ENCODE peak calls at places on chromosomes 3 and 15, in eight cellular contexts. Q is NCI-H2171, A is brain pericyte, B is pulmonary artery endothelial cell, M is left ventricle myocardium inferior, L is fibroblast of mammary gland, U is ureter, H is A549. S is an unnamed sample.

GRCh38 chr3:24215518-24215917 is 270.4 kb downstream of the NR1D2 start:
- DNase-seq in Q (no peak), A (no peak), B (no peak), M (no peak), L (no peak), U (no peak), H (no peak), S (no peak)

GRCh38 chr3:12885585-12885934 is 44.2 kb upstream of the RPL32 start:
- DNase-seq in Q (no peak), A (no peak), B (no peak), M (no peak), L (no peak), U (no peak), H (no peak), S (no peak)

GRCh38 chr15:95017950-95018349 is 786.6 kb downstream of the MCTP2 start:
- DNase-seq in Q (no peak), A (no peak), B (peak; percentile 81), M (peak; percentile 52), L (no peak), U (no peak), H (no peak), S (no peak)

GRCh38 chr15:87871130-87871737 is 385.3 kb downstream of the NTRK3 start:
- DNase-seq in Q (no peak), A (no peak), B (no peak), M (no peak), L (peak; percentile 31), U (no peak), H (no peak), S (no peak)

GRCh38 chr3:36579746-36580145 is 184.6 kb downstream of the DCLK3 start:
- DNase-seq in Q (no peak), A (no peak), B (no peak), M (no peak), L (peak; percentile 49), U (no peak), H (no peak), S (no peak)

GRCh38 chr3:155791190-155791589 is 14.9 kb downstream of the C3orf33 start:
- DNase-seq in Q (no peak), A (no peak), B (no peak), M (no peak), L (peak; percentile 48), U (no peak), H (peak; percentile 49), S (no peak)

GRCh38 chr3:193831495-193832455 is 238.8 kb downstream of the OPA1 start:
- DNase-seq in Q (no peak), A (no peak), B (no peak), M (no peak), L (no peak), U (peak; percentile 83), H (no peak), S (no peak)

GRCh38 chr3:69774029-69774428 is 34.8 kb downstream of the MITF start:
- DNase-seq in Q (no peak), A (no peak), B (no peak), M (peak; percentile 61), L (no peak), U (no peak), H (no peak), S (no peak)

GRCh38 chr3:141366285-141367037 is 1.8 kb upstream of the ZBTB38 start:
- DNase-seq in Q (no peak), A (no peak), B (no peak), M (peak; percentile 34), L (peak; percentile 98), U (no peak), H (peak; percentile 89), S (peak; percentile 32)

GRCh38 chr15:35023794-35024193 is 35.7 kb upstream of the ZNF770 start:
- DNase-seq in Q (no peak), A (no peak), B (no peak), M (no peak), L (peak; percentile 6), U (no peak), H (no peak), S (no peak)

GRCh38 chr3:22960326-22960984 is 242.7 kb upstream of the UBE2E2 start:
- DNase-seq in Q (peak; percentile 8), A (no peak), B (no peak), M (no peak), L (peak; percentile 53), U (peak; percentile 55), H (peak; percentile 49), S (no peak)

GRCh38 chr15:52234596-52235541 is 43.7 kb upstream of the GNB5 start:
- DNase-seq in Q (no peak), A (no peak), B (no peak), M (no peak), L (no peak), U (no peak), H (no peak), S (no peak)

GRCh38 chr3:15465876-15466585 is 38.6 kb downstream of the EAF1 start:
- DNase-seq in Q (no peak), A (no peak), B (no peak), M (no peak), L (no peak), U (no peak), H (no peak), S (no peak)

GRCh38 chr3:189490749-189491148 is 140.4 kb upstream of the TP63 start:
- DNase-seq in Q (no peak), A (no peak), B (no peak), M (no peak), L (peak; percentile 57), U (no peak), H (peak; percentile 58), S (no peak)

GRCh38 chr3:112615942-112616731 is 24.8 kb downstream of the CCDC80 start:
- DNase-seq in Q (no peak), A (no peak), B (no peak), M (no peak), L (no peak), U (no peak), H (no peak), S (no peak)

GRCh38 chr3:157063926-157064325 is 96.0 kb downstream of the CCNL1 start:
- DNase-seq in Q (peak; percentile 57), A (peak; percentile 50), B (no peak), M (no peak), L (no peak), U (no peak), H (no peak), S (peak; percentile 89)

GRCh38 chr3:184443364-184443763 is 63.5 kb downstream of the CHRD start:
- DNase-seq in Q (no peak), A (no peak), B (no peak), M (no peak), L (no peak), U (no peak), H (no peak), S (no peak)

GRCh38 chr15:25094519-25094918 is 139.7 kb downstream of the SNRPN start:
- DNase-seq in Q (no peak), A (no peak), B (no peak), M (no peak), L (no peak), U (no peak), H (no peak), S (no peak)

GRCh38 chr15:28117591-28117990 is 18.5 kb upstream of the OCA2 start:
- DNase-seq in Q (peak; percentile 20), A (no peak), B (no peak), M (no peak), L (no peak), U (no peak), H (no peak), S (no peak)

GRCh38 chr15:36755341-36755740 is 175.9 kb downstream of the CDIN1 start:
- DNase-seq in Q (no peak), A (no peak), B (no peak), M (no peak), L (no peak), U (no peak), H (no peak), S (no peak)

GRCh38 chr3:15007681-15008141 is 57.4 kb downstream of the MRPS25 start:
- DNase-seq in Q (no peak), A (no peak), B (no peak), M (no peak), L (peak; percentile 88), U (no peak), H (no peak), S (no peak)

GRCh38 chr3:185630182-185630622 is 44.1 kb downstream of the SENP2 start:
- DNase-seq in Q (no peak), A (no peak), B (peak; percentile 24), M (peak; percentile 71), L (peak; percentile 77), U (no peak), H (peak; percentile 25), S (no peak)

GRCh38 chr3:50445919-50446318 is 57.5 kb downstream of the CACNA2D2 start:
- DNase-seq in Q (no peak), A (no peak), B (no peak), M (no peak), L (no peak), U (no peak), H (peak; percentile 9), S (no peak)

GRCh38 chr3:189233225-189233858 is 61.6 kb downstream of the TPRG1 start:
- DNase-seq in Q (peak; percentile 46), A (peak; percentile 5), B (peak; percentile 5), M (peak; percentile 25), L (peak; percentile 79), U (peak; percentile 69), H (peak; percentile 73), S (peak; percentile 53)

GRCh38 chr3:55330756-55331155 is 156.3 kb downstream of the WNT5A start:
- DNase-seq in Q (no peak), A (no peak), B (no peak), M (no peak), L (peak; percentile 25), U (no peak), H (no peak), S (no peak)

GRCh38 chr3:45055411-45056143 is 29.5 kb downstream of the CLEC3B start:
- DNase-seq in Q (no peak), A (no peak), B (no peak), M (no peak), L (peak; percentile 84), U (no peak), H (peak; percentile 49), S (peak; percentile 7)

GRCh38 chr15:31439328-31439727 is 112.7 kb downstream of the KLF13 start:
- DNase-seq in Q (no peak), A (no peak), B (no peak), M (no peak), L (peak; percentile 41), U (no peak), H (peak; percentile 75), S (no peak)

GRCh38 chr3:143443851-143444331 is 324.3 kb downstream of the CHST2 start:
- DNase-seq in Q (no peak), A (peak; percentile 44), B (peak; percentile 99), M (no peak), L (peak; percentile 100), U (peak; percentile 82), H (peak; percentile 93), S (no peak)

GRCh38 chr15:68409736-68410370 is 22.1 kb downstream of the ITGA11 start:
- DNase-seq in Q (no peak), A (no peak), B (no peak), M (no peak), L (no peak), U (peak; percentile 33), H (no peak), S (no peak)

GRCh38 chr3:114567774-114568173 is 273.9 kb downstream of the TIGIT start:
- DNase-seq in Q (no peak), A (no peak), B (no peak), M (no peak), L (no peak), U (no peak), H (no peak), S (no peak)

GRCh38 chr3:11917051-11917450 is 70.4 kb upstream of the TAMM41 start:
- DNase-seq in Q (no peak), A (no peak), B (no peak), M (no peak), L (no peak), U (no peak), H (no peak), S (no peak)

GRCh38 chr3:81437683-81438082 is 323.8 kb downstream of the GBE1 start:
- DNase-seq in Q (no peak), A (no peak), B (no peak), M (no peak), L (no peak), U (no peak), H (no peak), S (no peak)

GRCh38 chr15:69011641-69012040 is 2.9 kb upstream of the NOX5 start:
- DNase-seq in Q (no peak), A (no peak), B (no peak), M (no peak), L (no peak), U (no peak), H (no peak), S (no peak)

GRCh38 chr15:84992157-84992940 is 10.7 kb downstream of the PDE8A start:
- DNase-seq in Q (no peak), A (no peak), B (peak; percentile 30), M (no peak), L (peak; percentile 83), U (no peak), H (peak; percentile 76), S (no peak)